ENCODE peak calls at places on chromosomes 5 and 9, in ten cellular contexts. One of them, this sample, is unnamed.

GRCh38 chr9:104009853-104010252 is 84.3 kb upstream of the SMC2 start:
- DNase-seq in right cardiac atrium: no peak
- DNase-seq in H9: no peak
- DNase-seq in NCI-H2029 treated with DMSO at 0.1 percent for 48 hours: peak
- DNase-seq in astrocyte: no peak
- DNase-seq in fibroblast of mammary gland: peak
- DNase-seq in GM12891: no peak
- DNase-seq in iris pigment epithelial cell: peak
- DNase-seq in occipital lobe: no peak
- DNase-seq in NCI-H748 treated with DMSO at 0.1 percent for 48 hours: no peak
- DNase-seq in this sample: no peak

GRCh38 chr5:80318212-80318611 is 1.6 kb upstream of the SPZ1 start:
- DNase-seq in right cardiac atrium: no peak
- DNase-seq in H9: no peak
- DNase-seq in NCI-H2029 treated with DMSO at 0.1 percent for 48 hours: no peak
- DNase-seq in astrocyte: peak
- DNase-seq in fibroblast of mammary gland: peak
- DNase-seq in GM12891: no peak
- DNase-seq in iris pigment epithelial cell: peak
- DNase-seq in occipital lobe: peak
- DNase-seq in NCI-H748 treated with DMSO at 0.1 percent for 48 hours: no peak
- DNase-seq in this sample: no peak

GRCh38 chr9:130295945-130296782 is 30.6 kb downstream of the HMCN2 start:
- DNase-seq in right cardiac atrium: peak
- DNase-seq in H9: no peak
- DNase-seq in NCI-H2029 treated with DMSO at 0.1 percent for 48 hours: no peak
- DNase-seq in astrocyte: no peak
- DNase-seq in fibroblast of mammary gland: no peak
- DNase-seq in GM12891: no peak
- DNase-seq in iris pigment epithelial cell: no peak
- DNase-seq in occipital lobe: no peak
- DNase-seq in NCI-H748 treated with DMSO at 0.1 percent for 48 hours: no peak
- DNase-seq in this sample: no peak

GRCh38 chr5:128376577-128376976 is 161.5 kb downstream of the FBN2 start:
- DNase-seq in right cardiac atrium: no peak
- DNase-seq in H9: no peak
- DNase-seq in NCI-H2029 treated with DMSO at 0.1 percent for 48 hours: no peak
- DNase-seq in astrocyte: peak
- DNase-seq in fibroblast of mammary gland: no peak
- DNase-seq in GM12891: no peak
- DNase-seq in iris pigment epithelial cell: no peak
- DNase-seq in occipital lobe: no peak
- DNase-seq in NCI-H748 treated with DMSO at 0.1 percent for 48 hours: no peak
- DNase-seq in this sample: no peak

GRCh38 chr9:22111176-22111870 is 102.2 kb upstream of the CDKN2B start:
- DNase-seq in right cardiac atrium: no peak
- DNase-seq in H9: no peak
- DNase-seq in NCI-H2029 treated with DMSO at 0.1 percent for 48 hours: no peak
- DNase-seq in astrocyte: peak
- DNase-seq in fibroblast of mammary gland: peak
- DNase-seq in GM12891: no peak
- DNase-seq in iris pigment epithelial cell: peak
- DNase-seq in occipital lobe: no peak
- DNase-seq in NCI-H748 treated with DMSO at 0.1 percent for 48 hours: no peak
- DNase-seq in this sample: no peak

GRCh38 chr5:107951322-107951721 is 280.6 kb upstream of the EFNA5 start:
- DNase-seq in right cardiac atrium: no peak
- DNase-seq in H9: no peak
- DNase-seq in NCI-H2029 treated with DMSO at 0.1 percent for 48 hours: no peak
- DNase-seq in astrocyte: no peak
- DNase-seq in fibroblast of mammary gland: no peak
- DNase-seq in GM12891: no peak
- DNase-seq in iris pigment epithelial cell: no peak
- DNase-seq in occipital lobe: no peak
- DNase-seq in NCI-H748 treated with DMSO at 0.1 percent for 48 hours: no peak
- DNase-seq in this sample: no peak

GRCh38 chr5:72355706-72356299 is 35.6 kb downstream of the PTCD2 start:
- DNase-seq in right cardiac atrium: peak
- DNase-seq in H9: peak
- DNase-seq in NCI-H2029 treated with DMSO at 0.1 percent for 48 hours: no peak
- DNase-seq in astrocyte: no peak
- DNase-seq in fibroblast of mammary gland: peak
- DNase-seq in GM12891: no peak
- DNase-seq in iris pigment epithelial cell: peak
- DNase-seq in occipital lobe: peak
- DNase-seq in NCI-H748 treated with DMSO at 0.1 percent for 48 hours: peak
- DNase-seq in this sample: peak

GRCh38 chr9:136239963-136240330 is 5.7 kb downstream of the QSOX2 start:
- DNase-seq in right cardiac atrium: no peak
- DNase-seq in H9: no peak
- DNase-seq in NCI-H2029 treated with DMSO at 0.1 percent for 48 hours: no peak
- DNase-seq in astrocyte: no peak
- DNase-seq in fibroblast of mammary gland: no peak
- DNase-seq in GM12891: no peak
- DNase-seq in iris pigment epithelial cell: no peak
- DNase-seq in occipital lobe: no peak
- DNase-seq in NCI-H748 treated with DMSO at 0.1 percent for 48 hours: no peak
- DNase-seq in this sample: no peak

GRCh38 chr5:102749416-102750021 is 5.6 kb upstream of the PAM start:
- DNase-seq in right cardiac atrium: no peak
- DNase-seq in H9: no peak
- DNase-seq in NCI-H2029 treated with DMSO at 0.1 percent for 48 hours: no peak
- DNase-seq in astrocyte: no peak
- DNase-seq in fibroblast of mammary gland: no peak
- DNase-seq in GM12891: no peak
- DNase-seq in iris pigment epithelial cell: no peak
- DNase-seq in occipital lobe: no peak
- DNase-seq in NCI-H748 treated with DMSO at 0.1 percent for 48 hours: peak
- DNase-seq in this sample: no peak

GRCh38 chr9:132210472-132211145 is 48.8 kb downstream of the NTNG2 start:
- DNase-seq in right cardiac atrium: no peak
- DNase-seq in H9: no peak
- DNase-seq in NCI-H2029 treated with DMSO at 0.1 percent for 48 hours: no peak
- DNase-seq in astrocyte: peak
- DNase-seq in fibroblast of mammary gland: peak
- DNase-seq in GM12891: no peak
- DNase-seq in iris pigment epithelial cell: peak
- DNase-seq in occipital lobe: no peak
- DNase-seq in NCI-H748 treated with DMSO at 0.1 percent for 48 hours: no peak
- DNase-seq in this sample: no peak

GRCh38 chr9:13896922-13897835 is 416.8 kb downstream of the NFIB start:
- DNase-seq in right cardiac atrium: no peak
- DNase-seq in H9: no peak
- DNase-seq in NCI-H2029 treated with DMSO at 0.1 percent for 48 hours: no peak
- DNase-seq in astrocyte: no peak
- DNase-seq in fibroblast of mammary gland: no peak
- DNase-seq in GM12891: no peak
- DNase-seq in iris pigment epithelial cell: no peak
- DNase-seq in occipital lobe: no peak
- DNase-seq in NCI-H748 treated with DMSO at 0.1 percent for 48 hours: no peak
- DNase-seq in this sample: no peak

GRCh38 chr5:151051066-151051930 is 29.5 kb downstream of the TNIP1 start:
- DNase-seq in right cardiac atrium: peak
- DNase-seq in H9: peak
- DNase-seq in NCI-H2029 treated with DMSO at 0.1 percent for 48 hours: no peak
- DNase-seq in astrocyte: peak
- DNase-seq in fibroblast of mammary gland: peak
- DNase-seq in GM12891: peak
- DNase-seq in iris pigment epithelial cell: peak
- DNase-seq in occipital lobe: peak
- DNase-seq in NCI-H748 treated with DMSO at 0.1 percent for 48 hours: no peak
- DNase-seq in this sample: peak

GRCh38 chr5:142685418-142686209 is at the start of gene FGF1:
- DNase-seq in right cardiac atrium: peak
- DNase-seq in H9: no peak
- DNase-seq in NCI-H2029 treated with DMSO at 0.1 percent for 48 hours: no peak
- DNase-seq in astrocyte: peak
- DNase-seq in fibroblast of mammary gland: no peak
- DNase-seq in GM12891: no peak
- DNase-seq in iris pigment epithelial cell: no peak
- DNase-seq in occipital lobe: peak
- DNase-seq in NCI-H748 treated with DMSO at 0.1 percent for 48 hours: no peak
- DNase-seq in this sample: peak

GRCh38 chr5:157068339-157068738 is 9.4 kb upstream of the HAVCR1 start:
- DNase-seq in right cardiac atrium: no peak
- DNase-seq in H9: no peak
- DNase-seq in NCI-H2029 treated with DMSO at 0.1 percent for 48 hours: no peak
- DNase-seq in astrocyte: no peak
- DNase-seq in fibroblast of mammary gland: no peak
- DNase-seq in GM12891: no peak
- DNase-seq in iris pigment epithelial cell: no peak
- DNase-seq in occipital lobe: no peak
- DNase-seq in NCI-H748 treated with DMSO at 0.1 percent for 48 hours: no peak
- DNase-seq in this sample: no peak

GRCh38 chr9:114315723-114316363 is 7.1 kb upstream of the ORM1 start:
- DNase-seq in right cardiac atrium: no peak
- DNase-seq in H9: no peak
- DNase-seq in NCI-H2029 treated with DMSO at 0.1 percent for 48 hours: no peak
- DNase-seq in astrocyte: no peak
- DNase-seq in fibroblast of mammary gland: no peak
- DNase-seq in GM12891: no peak
- DNase-seq in iris pigment epithelial cell: no peak
- DNase-seq in occipital lobe: no peak
- DNase-seq in NCI-H748 treated with DMSO at 0.1 percent for 48 hours: no peak
- DNase-seq in this sample: no peak

GRCh38 chr9:15856591-15856990 is 303.7 kb downstream of the CCDC171 start:
- DNase-seq in right cardiac atrium: no peak
- DNase-seq in H9: no peak
- DNase-seq in NCI-H2029 treated with DMSO at 0.1 percent for 48 hours: no peak
- DNase-seq in astrocyte: peak
- DNase-seq in fibroblast of mammary gland: peak
- DNase-seq in GM12891: no peak
- DNase-seq in iris pigment epithelial cell: peak
- DNase-seq in occipital lobe: no peak
- DNase-seq in NCI-H748 treated with DMSO at 0.1 percent for 48 hours: no peak
- DNase-seq in this sample: no peak

GRCh38 chr5:136132557-136133415 is at the start of gene SMAD5:
- DNase-seq in right cardiac atrium: peak
- DNase-seq in H9: peak
- DNase-seq in NCI-H2029 treated with DMSO at 0.1 percent for 48 hours: peak
- DNase-seq in astrocyte: peak
- DNase-seq in fibroblast of mammary gland: peak
- DNase-seq in GM12891: peak
- DNase-seq in iris pigment epithelial cell: peak
- DNase-seq in occipital lobe: peak
- DNase-seq in NCI-H748 treated with DMSO at 0.1 percent for 48 hours: peak
- DNase-seq in this sample: peak

GRCh38 chr5:108917596-108917995 is 169.9 kb downstream of the FER start:
- DNase-seq in right cardiac atrium: no peak
- DNase-seq in H9: no peak
- DNase-seq in NCI-H2029 treated with DMSO at 0.1 percent for 48 hours: no peak
- DNase-seq in astrocyte: peak
- DNase-seq in fibroblast of mammary gland: no peak
- DNase-seq in GM12891: no peak
- DNase-seq in iris pigment epithelial cell: peak
- DNase-seq in occipital lobe: no peak
- DNase-seq in NCI-H748 treated with DMSO at 0.1 percent for 48 hours: no peak
- DNase-seq in this sample: no peak

GRCh38 chr5:154863291-154864080 is 5.1 kb downstream of the CNOT8 start:
- DNase-seq in right cardiac atrium: no peak
- DNase-seq in H9: no peak
- DNase-seq in NCI-H2029 treated with DMSO at 0.1 percent for 48 hours: no peak
- DNase-seq in astrocyte: no peak
- DNase-seq in fibroblast of mammary gland: no peak
- DNase-seq in GM12891: no peak
- DNase-seq in iris pigment epithelial cell: no peak
- DNase-seq in occipital lobe: no peak
- DNase-seq in NCI-H748 treated with DMSO at 0.1 percent for 48 hours: no peak
- DNase-seq in this sample: no peak

GRCh38 chr9:128438343-128439109 is 17.3 kb upstream of the ODF2 start:
- DNase-seq in right cardiac atrium: peak
- DNase-seq in H9: peak
- DNase-seq in NCI-H2029 treated with DMSO at 0.1 percent for 48 hours: peak
- DNase-seq in astrocyte: peak
- DNase-seq in fibroblast of mammary gland: peak
- DNase-seq in GM12891: peak
- DNase-seq in iris pigment epithelial cell: peak
- DNase-seq in occipital lobe: peak
- DNase-seq in NCI-H748 treated with DMSO at 0.1 percent for 48 hours: peak
- DNase-seq in this sample: peak

GRCh38 chr9:112050544-112051475 is 124.3 kb downstream of the SUSD1 start:
- DNase-seq in right cardiac atrium: peak
- DNase-seq in H9: no peak
- DNase-seq in NCI-H2029 treated with DMSO at 0.1 percent for 48 hours: no peak
- DNase-seq in astrocyte: peak
- DNase-seq in fibroblast of mammary gland: peak
- DNase-seq in GM12891: no peak
- DNase-seq in iris pigment epithelial cell: peak
- DNase-seq in occipital lobe: no peak
- DNase-seq in NCI-H748 treated with DMSO at 0.1 percent for 48 hours: no peak
- DNase-seq in this sample: no peak

GRCh38 chr5:172939561-172939960 is 19.7 kb upstream of the RPL26L1 start:
- DNase-seq in right cardiac atrium: peak
- DNase-seq in H9: no peak
- DNase-seq in NCI-H2029 treated with DMSO at 0.1 percent for 48 hours: peak
- DNase-seq in astrocyte: no peak
- DNase-seq in fibroblast of mammary gland: no peak
- DNase-seq in GM12891: no peak
- DNase-seq in iris pigment epithelial cell: no peak
- DNase-seq in occipital lobe: no peak
- DNase-seq in NCI-H748 treated with DMSO at 0.1 percent for 48 hours: peak
- DNase-seq in this sample: no peak

GRCh38 chr9:120289990-120290925 is 289.7 kb downstream of the CDK5RAP2 start:
- DNase-seq in right cardiac atrium: no peak
- DNase-seq in H9: no peak
- DNase-seq in NCI-H2029 treated with DMSO at 0.1 percent for 48 hours: no peak
- DNase-seq in astrocyte: peak
- DNase-seq in fibroblast of mammary gland: peak
- DNase-seq in GM12891: no peak
- DNase-seq in iris pigment epithelial cell: peak
- DNase-seq in occipital lobe: no peak
- DNase-seq in NCI-H748 treated with DMSO at 0.1 percent for 48 hours: no peak
- DNase-seq in this sample: no peak

GRCh38 chr9:128995791-128996190 is 32.3 kb downstream of the SH3GLB2 start:
- DNase-seq in right cardiac atrium: no peak
- DNase-seq in H9: no peak
- DNase-seq in NCI-H2029 treated with DMSO at 0.1 percent for 48 hours: no peak
- DNase-seq in astrocyte: peak
- DNase-seq in fibroblast of mammary gland: no peak
- DNase-seq in GM12891: no peak
- DNase-seq in iris pigment epithelial cell: no peak
- DNase-seq in occipital lobe: no peak
- DNase-seq in NCI-H748 treated with DMSO at 0.1 percent for 48 hours: no peak
- DNase-seq in this sample: no peak

GRCh38 chr5:176846335-176847140 is 36.2 kb downstream of the UNC5A start:
- DNase-seq in right cardiac atrium: no peak
- DNase-seq in H9: no peak
- DNase-seq in NCI-H2029 treated with DMSO at 0.1 percent for 48 hours: no peak
- DNase-seq in astrocyte: no peak
- DNase-seq in fibroblast of mammary gland: peak
- DNase-seq in GM12891: no peak
- DNase-seq in iris pigment epithelial cell: no peak
- DNase-seq in occipital lobe: no peak
- DNase-seq in NCI-H748 treated with DMSO at 0.1 percent for 48 hours: no peak
- DNase-seq in this sample: no peak

GRCh38 chr5:94761786-94762185 is 143.3 kb downstream of the SLF1 start:
- DNase-seq in right cardiac atrium: no peak
- DNase-seq in H9: no peak
- DNase-seq in NCI-H2029 treated with DMSO at 0.1 percent for 48 hours: no peak
- DNase-seq in astrocyte: no peak
- DNase-seq in fibroblast of mammary gland: no peak
- DNase-seq in GM12891: no peak
- DNase-seq in iris pigment epithelial cell: no peak
- DNase-seq in occipital lobe: no peak
- DNase-seq in NCI-H748 treated with DMSO at 0.1 percent for 48 hours: no peak
- DNase-seq in this sample: no peak

GRCh38 chr9:8235489-8235888 is 435.9 kb upstream of the DMAC1 start:
- DNase-seq in right cardiac atrium: no peak
- DNase-seq in H9: no peak
- DNase-seq in NCI-H2029 treated with DMSO at 0.1 percent for 48 hours: no peak
- DNase-seq in astrocyte: no peak
- DNase-seq in fibroblast of mammary gland: no peak
- DNase-seq in GM12891: no peak
- DNase-seq in iris pigment epithelial cell: no peak
- DNase-seq in occipital lobe: no peak
- DNase-seq in NCI-H748 treated with DMSO at 0.1 percent for 48 hours: no peak
- DNase-seq in this sample: no peak

GRCh38 chr9:91197232-91198181 is 164.2 kb downstream of the AUH start:
- DNase-seq in right cardiac atrium: peak
- DNase-seq in H9: no peak
- DNase-seq in NCI-H2029 treated with DMSO at 0.1 percent for 48 hours: no peak
- DNase-seq in astrocyte: peak
- DNase-seq in fibroblast of mammary gland: peak
- DNase-seq in GM12891: no peak
- DNase-seq in iris pigment epithelial cell: peak
- DNase-seq in occipital lobe: peak
- DNase-seq in NCI-H748 treated with DMSO at 0.1 percent for 48 hours: no peak
- DNase-seq in this sample: peak